ENCODE peak calls at places on chromosome 4, in six cellular contexts. Y is colonic mucosa; I is lower lobe of right lung; Q is effector memory CD4-positive, alpha-beta T cell; S is OCI-LY7; N is mucosa of descending colon. R is an unnamed sample.

GRCh38 chr4:37754410-37755185 is 68.4 kb upstream of the RELL1 start:
- DNase-seq in I (no peak), N (no peak), S (no peak), Q (no peak), Y (no peak), R (no peak)

GRCh38 chr4:7171191-7171900 is 21.0 kb upstream of the SORCS2 start:
- DNase-seq in N (no peak), S (peak; percentile 22), I (no peak), Q (no peak), Y (no peak), R (no peak)

GRCh38 chr4:18020145-18020670 is 1.3 kb downstream of the LCORL start:
- DNase-seq in Q (no peak), I (no peak), N (no peak), Y (peak; percentile 51), S (peak; percentile 32), R (no peak)

GRCh38 chr4:140004580-140005314 is 149.2 kb downstream of the MAML3 start:
- DNase-seq in Y (no peak), N (no peak), S (no peak), Q (no peak), I (peak; percentile 51), R (peak; percentile 83)

GRCh38 chr4:141179474-141180026 is 41.1 kb upstream of the ZNF330 start:
- DNase-seq in S (no peak), Q (no peak), Y (no peak), N (no peak), I (no peak), R (no peak)

GRCh38 chr4:171242831-171243230 is 570.4 kb upstream of the GALNTL6 start:
- DNase-seq in N (no peak), S (no peak), I (no peak), Q (no peak), Y (no peak), R (no peak)

GRCh38 chr4:150591284-150591874 is 9.4 kb downstream of the MAB21L2 start:
- DNase-seq in S (no peak), Y (no peak), I (no peak), N (no peak), Q (no peak), R (no peak)

GRCh38 chr4:144894525-144894924 is 203.5 kb downstream of the ANAPC10 start:
- DNase-seq in N (no peak), I (peak; percentile 49), S (no peak), Q (no peak), Y (no peak), R (peak; percentile 71)

GRCh38 chr4:184269879-184270430 is 52.3 kb upstream of the ENPP6 start:
- DNase-seq in I (no peak), Q (no peak), N (no peak), Y (no peak), S (no peak), R (no peak)

GRCh38 chr4:95524184-95524583 is 24.6 kb downstream of the UNC5C start:
- DNase-seq in S (no peak), I (no peak), Q (no peak), N (no peak), Y (no peak), R (no peak)

GRCh38 chr4:150164055-150164454 is 85.8 kb downstream of the DCLK2 start:
- DNase-seq in Y (no peak), I (no peak), S (no peak), Q (no peak), N (no peak), R (no peak)

GRCh38 chr4:24820541-24820940 is 25.2 kb downstream of the SOD3 start:
- DNase-seq in Y (no peak), N (no peak), S (no peak), I (no peak), Q (no peak), R (no peak)

GRCh38 chr4:113349400-113349799 is 299.9 kb downstream of the ANK2 start:
- DNase-seq in Q (no peak), S (no peak), Y (no peak), I (no peak), N (no peak), R (no peak)

GRCh38 chr4:73718375-73719373 is 21.7 kb upstream of the CXCL8 start:
- DNase-seq in N (no peak), I (no peak), Y (no peak), S (no peak), Q (no peak), R (no peak)

GRCh38 chr4:142549726-142550463 is 296.2 kb downstream of the INPP4B start:
- DNase-seq in S (no peak), N (no peak), Y (no peak), Q (no peak), I (no peak), R (no peak)

GRCh38 chr4:116275006-116275405 is 810.4 kb downstream of the TRAM1L1 start:
- DNase-seq in Y (no peak), I (no peak), N (no peak), S (no peak), Q (no peak), R (no peak)

GRCh38 chr4:2269206-2269531 is 7.3 kb upstream of the MXD4 start:
- DNase-seq in N (peak; percentile 10), Q (no peak), S (no peak), Y (no peak), I (no peak), R (peak; percentile 40)

GRCh38 chr4:19936471-19936870 is 315.2 kb upstream of the SLIT2 start:
- DNase-seq in N (no peak), S (no peak), I (no peak), Y (no peak), Q (no peak), R (no peak)

GRCh38 chr4:187204389-187204920 is 480.8 kb upstream of the FAT1 start:
- DNase-seq in N (no peak), I (no peak), Q (no peak), Y (no peak), S (no peak), R (no peak)

GRCh38 chr4:8185930-8186329 is 13.2 kb upstream of the SH3TC1 start:
- DNase-seq in Q (no peak), S (no peak), Y (no peak), N (no peak), I (no peak), R (no peak)

GRCh38 chr4:8185280-8185679 is 13.8 kb upstream of the SH3TC1 start:
- DNase-seq in Y (no peak), I (no peak), S (no peak), N (no peak), Q (no peak), R (no peak)

GRCh38 chr4:8188085-8188484 is 11.0 kb upstream of the SH3TC1 start:
- DNase-seq in Y (no peak), S (no peak), N (no peak), I (no peak), Q (no peak), R (no peak)

GRCh38 chr4:8188743-8189550 is 10.1 kb upstream of the SH3TC1 start:
- DNase-seq in Y (no peak), I (peak; percentile 82), Q (no peak), S (no peak), N (peak; percentile 51), R (no peak)

DNA sequence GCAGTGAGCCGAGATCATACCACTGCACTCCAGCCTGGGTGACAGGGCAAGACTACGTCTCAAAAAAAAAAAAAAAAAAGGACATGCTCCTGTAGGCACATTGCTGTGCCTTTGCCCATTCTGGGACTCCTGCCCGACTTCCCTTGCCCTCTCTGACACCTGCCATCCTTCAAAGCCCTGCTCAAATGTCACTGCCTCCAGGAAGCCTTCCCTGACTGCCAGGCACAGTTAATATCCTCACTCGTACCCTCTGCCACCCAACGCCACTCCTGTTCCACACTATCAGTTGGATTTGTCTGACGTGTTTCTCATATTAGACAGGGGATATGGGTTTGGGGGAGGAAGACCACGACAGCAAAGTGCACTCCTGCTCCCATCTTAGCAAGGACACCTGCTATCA is 12.2 kb upstream of the SH3TC1 start:
- DNase-seq in S (no peak), Q (no peak), N (no peak), Y (no peak), I (no peak), R (no peak)
- H3K4me1 ChIP-seq in S (no peaks in the 10 kb centered on the region), Q (no peaks in the 10 kb centered on the region), N (peaks cover 12% of the 10 kb centered on the region), Y (peaks cover 12% of the 10 kb centered on the region), I (peaks cover 56% of the 10 kb centered on the region), R (no peaks in the 10 kb centered on the region)

GRCh38 chr4:89308161-89308500 is 531 bp upstream of the GPRIN3 start:
- DNase-seq in S (no peak), N (no peak), Q (no peak), Y (no peak), I (no peak), R (no peak)

GRCh38 chr4:89307446-89308160 is at the start of gene GPRIN3:
- DNase-seq in Q (peak; percentile 57), N (peak; percentile 84), Y (peak; percentile 75), S (peak; percentile 67), I (peak; percentile 85), R (peak; percentile 82)

GRCh38 chr4:89307185-89307445 is 485 bp downstream of the GPRIN3 start:
- DNase-seq in Q (no peak), I (no peak), N (no peak), S (no peak), Y (no peak), R (no peak)

GRCh38 chr4:89305712-89306437 is 1.7 kb downstream of the GPRIN3 start:
- DNase-seq in Q (no peak), S (no peak), Y (peak; percentile 44), N (no peak), I (no peak), R (no peak)

GRCh38 chr4:89306486-89307184 is 965 bp downstream of the GPRIN3 start:
- DNase-seq in N (peak; percentile 35), S (peak; percentile 42), Q (no peak), Y (peak; percentile 62), I (no peak), R (no peak)
- H3K4me3 ChIP-seq in N (peak overlapping the region; percentile 65), S (peak overlapping the region; percentile 82), Q (peak overlapping the region; percentile 95), Y (peak overlapping the region; percentile 85), I (peak overlapping the region; percentile 73), R (no peak overlapping the region)

GRCh38 chr4:88033309-88033708 is 25.9 kb downstream of the PKD2 start:
- DNase-seq in N (no peak), Y (peak; percentile 60), Q (no peak), I (no peak), S (peak; percentile 65), R (no peak)

GRCh38 chr4:88037936-88038335 is 30.5 kb downstream of the PKD2 start:
- DNase-seq in N (no peak), Y (no peak), Q (no peak), I (no peak), S (no peak), R (no peak)

GRCh38 chr4:88037447-88037846 is 30.0 kb downstream of the PKD2 start:
- DNase-seq in I (no peak), N (no peak), Q (no peak), S (no peak), Y (no peak), R (no peak)

GRCh38 chr4:88030565-88031310 is 23.3 kb downstream of the PKD2 start:
- DNase-seq in N (no peak), Q (no peak), Y (no peak), S (no peak), I (no peak), R (no peak)

GRCh38 chr4:88035292-88035691 is 27.9 kb downstream of the PKD2 start:
- DNase-seq in S (no peak), Q (no peak), I (no peak), N (no peak), Y (no peak), R (no peak)
- H3K4me1 ChIP-seq in S (no peaks in the 10 kb centered on the region), Q (no peaks in the 10 kb centered on the region), I (no peaks in the 10 kb centered on the region), N (no peaks in the 10 kb centered on the region), Y (no peaks in the 10 kb centered on the region), R (no peaks in the 10 kb centered on the region)

DNA sequence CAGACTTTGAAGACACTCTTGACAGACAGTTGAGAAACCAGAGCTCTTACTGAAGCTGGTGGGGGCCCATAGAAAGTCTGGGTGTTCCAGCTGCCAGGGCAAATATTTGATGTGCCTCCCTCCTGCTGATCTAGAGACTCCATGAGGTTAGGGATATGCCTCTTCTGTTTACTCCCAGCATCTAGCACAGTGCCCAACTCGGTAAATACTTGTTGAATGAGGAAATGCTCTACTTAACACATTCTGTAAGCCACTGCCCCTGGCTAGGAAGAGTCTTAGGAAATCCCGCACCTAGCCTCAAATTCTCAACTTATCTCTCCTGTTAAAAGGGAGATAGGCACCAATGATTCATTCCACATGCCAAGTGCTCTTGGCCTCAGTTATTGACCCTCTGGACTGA is 179.2 kb upstream of the RASGEF1B start:
- DNase-seq in Q (no peak), I (no peak), N (no peak), S (no peak), Y (no peak), R (no peak)
- H3K4me3 ChIP-seq in Q (no peak overlapping the region), I (no peak overlapping the region), N (no peak overlapping the region), S (no peak overlapping the region), Y (no peak overlapping the region), R (no peak overlapping the region)